ENCODE peak calls at places on chromosome 3, in five cellular contexts. F is small intestine, Y is PC-9, A is cardiac muscle cell, Z is heart left ventricle. J is an unnamed sample. For H3K4me1, the result is how much of the 10 kb centered on the place peaks cover.

GRCh38 chr3:165185707-165186327 is 10.4 kb downstream of the SLITRK3 start:
- DNase-seq in F (peak), Z (peak), A (peak), Y (peak), J (no peak)

GRCh38 chr3:189967254-189967865 is 153.3 kb downstream of the P3H2 start:
- DNase-seq in F (peak), A (peak), Y (peak), Z (no peak), J (no peak)

GRCh38 chr3:193869221-193870201 is 266.4 kb upstream of the HES1 start:
- DNase-seq in Z (peak), A (no peak), Y (peak), F (peak), J (peak)

GRCh38 chr3:46488735-46489361 is 8.9 kb upstream of the RTP3 start:
- DNase-seq in Y (peak), Z (peak), A (peak), F (peak), J (peak)

GRCh38 chr3:47008258-47008671 is 28.8 kb downstream of the NBEAL2 start:
- DNase-seq in A (no peak), Y (no peak), F (no peak), Z (no peak), J (no peak)

GRCh38 chr3:184688872-184689271 is 23.0 kb downstream of the MAGEF1 start:
- DNase-seq in Z (no peak), F (no peak), A (no peak), Y (no peak), J (no peak)

GRCh38 chr3:194950906-194951628 is 265.4 kb downstream of the FAM43A start:
- DNase-seq in Z (no peak), F (no peak), Y (no peak), A (no peak), J (no peak)

GRCh38 chr3:193605876-193606275 is 12.9 kb downstream of the OPA1 start:
- DNase-seq in Y (peak), A (peak), Z (no peak), F (peak), J (no peak)

GRCh38 chr3:111936191-111936841 is 42.5 kb upstream of the ABHD10 start:
- DNase-seq in F (no peak), Z (no peak), Y (no peak), A (no peak), J (peak)

GRCh38 chr3:100069472-100069871 is 44.8 kb downstream of the FILIP1L start:
- DNase-seq in Y (no peak), A (no peak), F (no peak), Z (no peak), J (no peak)

GRCh38 chr3:119681279-119681678 is 4.1 kb upstream of the COX17 start:
- DNase-seq in Z (no peak), A (peak), F (peak), Y (no peak), J (no peak)

GRCh38 chr3:113091417-113091816 is 100.6 kb downstream of the GTPBP8 start:
- DNase-seq in Y (no peak), F (no peak), Z (no peak), A (no peak), J (no peak)
- H3K4me1 ChIP-seq in Y (under half), F (under half), Z (under half), A (under half), J (under half)

DNA sequence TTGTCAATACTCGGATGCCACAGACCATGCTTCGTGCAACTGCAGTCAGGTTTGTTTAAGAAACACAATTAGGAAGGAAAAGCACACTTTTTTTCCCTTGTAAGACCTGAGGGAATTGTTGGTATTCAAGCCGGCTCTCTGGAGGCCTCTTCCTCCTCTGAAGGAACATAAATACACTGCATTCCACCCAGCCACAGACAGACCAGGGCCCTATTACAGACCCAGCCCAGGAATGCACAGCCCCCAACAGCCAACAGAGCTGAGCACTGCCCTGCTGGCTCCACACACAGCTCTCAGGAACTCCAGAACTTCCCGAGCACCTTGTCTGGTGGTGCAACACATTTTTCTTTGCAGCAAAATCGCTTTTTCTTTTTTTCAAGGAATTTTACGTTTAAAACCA is 488.7 kb upstream of the PROK2 start:
- DNase-seq in F (no peak), Z (no peak), A (peak), Y (no peak), J (no peak)
- H3K4me1 ChIP-seq in F (under half), Z (under half), A (under half), Y (under half), J (under half)

DNA sequence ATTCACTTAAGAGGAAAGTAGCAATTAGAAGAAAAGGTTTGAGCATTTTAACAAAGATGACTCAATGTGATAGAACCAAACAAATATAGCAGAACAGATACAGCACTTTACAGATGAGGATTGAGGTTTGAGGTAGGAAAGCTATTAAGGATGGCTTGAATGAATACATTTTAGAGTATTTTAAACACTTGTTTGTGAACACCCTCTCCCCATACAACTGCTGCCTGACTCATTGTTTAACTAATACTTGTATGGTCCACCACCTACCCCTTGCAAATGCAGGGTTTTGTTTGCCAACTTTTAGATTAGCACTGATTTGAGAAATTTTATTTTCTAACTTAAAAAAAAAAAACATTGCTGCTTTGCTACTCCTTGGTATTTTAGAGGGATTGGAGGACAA is 681.0 kb upstream of the CADM2 start:
- DNase-seq in A (no peak), Z (no peak), F (no peak), Y (no peak), J (no peak)
- H3K4me1 ChIP-seq in A (under half), Z (under half), F (under half), Y (under half), J (under half)

DNA sequence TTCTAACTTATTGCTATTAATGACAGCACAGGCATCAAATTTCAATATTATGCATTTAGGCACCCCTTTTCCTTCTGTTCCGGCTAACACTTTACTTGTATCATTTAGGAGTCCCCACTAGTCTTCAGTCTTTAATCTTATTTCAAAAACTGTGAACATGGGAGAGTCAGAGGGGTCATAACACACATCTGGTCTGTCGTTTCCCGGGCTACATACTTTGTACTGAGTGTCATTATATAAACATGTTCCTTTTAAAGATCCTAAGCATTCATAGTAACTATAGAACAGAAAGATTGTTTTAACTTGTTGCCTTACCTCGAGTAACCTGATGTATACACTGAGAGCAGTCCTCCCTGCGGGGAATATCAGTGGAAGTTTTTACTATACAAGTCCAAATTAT is 78.1 kb upstream of the VEPH1 start:
- DNase-seq in Y (no peak), F (no peak), Z (no peak), A (no peak), J (no peak)
- H3K4me1 ChIP-seq in Y (under half), F (under half), Z (under half), A (under half), J (under half)

DNA sequence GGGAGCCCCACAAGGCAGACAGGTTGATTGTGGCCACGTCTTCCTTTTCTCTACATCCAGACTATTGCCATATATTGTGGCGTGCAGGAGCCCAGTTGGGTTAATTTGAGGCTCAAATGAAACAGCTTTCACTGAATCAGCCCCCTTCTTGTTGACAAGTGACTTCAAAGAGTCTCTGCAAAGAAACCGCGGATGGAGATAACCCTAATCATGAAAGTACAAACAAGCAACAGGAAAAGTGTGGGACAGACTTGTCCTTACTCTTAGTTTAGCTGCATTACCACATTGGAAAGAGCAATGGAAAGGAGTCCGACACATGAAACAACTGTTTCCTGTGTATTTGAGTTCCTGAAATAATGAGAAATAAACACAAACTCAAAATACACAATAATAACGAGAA is 3.3 kb downstream of the TMEM40 start:
- DNase-seq in F (no peak), Z (no peak), Y (no peak), A (peak), J (no peak)
- H3K4me1 ChIP-seq in F (under half), Z (under half), Y (half or more), A (under half), J (half or more)

GRCh38 chr3:127781411-127782001 is 40.8 kb downstream of the MGLL start:
- DNase-seq in Z (peak), Y (no peak), A (no peak), F (no peak), J (no peak)
- H3K4me1 ChIP-seq in Z (half or more), Y (under half), A (under half), F (under half), J (under half)

J was measured in keratinocyte.